ENCODE peak calls at places on chromosomes 5 and 9, in four cellular contexts. E is HEK293T, A is GM12878, Q is HepG2. K is an unnamed sample.

GRCh38 chr5:167950126-167950721 is 341.2 kb upstream of the WWC1 start:
- DNase-seq in E (no peak), A (no peak), Q (no peak), K (no peak)

GRCh38 chr9:83062011-83062652 is 810 bp downstream of the RASEF start:
- DNase-seq in E (peak; percentile 59), A (no peak), Q (no peak), K (no peak)

GRCh38 chr5:168865973-168866372 is 286.8 kb upstream of the PANK3 start:
- DNase-seq in E (peak; percentile 43), A (no peak), Q (no peak), K (no peak)

GRCh38 chr5:98827161-98827560 is 53.7 kb downstream of the RGMB start:
- DNase-seq in E (peak; percentile 39), A (no peak), Q (peak; percentile 32), K (peak; percentile 35)

GRCh38 chr5:98497391-98497790 is 276.1 kb upstream of the RGMB start:
- DNase-seq in E (no peak), A (no peak), Q (no peak), K (no peak)

GRCh38 chr5:158268286-158268685 is 409.3 kb upstream of the CLINT1 start:
- DNase-seq in E (no peak), A (no peak), Q (no peak), K (no peak)

GRCh38 chr5:33195431-33196128 is 245.2 kb upstream of the TARS1 start:
- DNase-seq in E (no peak), A (no peak), Q (no peak), K (no peak)

GRCh38 chr9:73474625-73475024 is 323.0 kb downstream of the ANXA1 start:
- DNase-seq in E (no peak), A (no peak), Q (no peak), K (no peak)

DNA sequence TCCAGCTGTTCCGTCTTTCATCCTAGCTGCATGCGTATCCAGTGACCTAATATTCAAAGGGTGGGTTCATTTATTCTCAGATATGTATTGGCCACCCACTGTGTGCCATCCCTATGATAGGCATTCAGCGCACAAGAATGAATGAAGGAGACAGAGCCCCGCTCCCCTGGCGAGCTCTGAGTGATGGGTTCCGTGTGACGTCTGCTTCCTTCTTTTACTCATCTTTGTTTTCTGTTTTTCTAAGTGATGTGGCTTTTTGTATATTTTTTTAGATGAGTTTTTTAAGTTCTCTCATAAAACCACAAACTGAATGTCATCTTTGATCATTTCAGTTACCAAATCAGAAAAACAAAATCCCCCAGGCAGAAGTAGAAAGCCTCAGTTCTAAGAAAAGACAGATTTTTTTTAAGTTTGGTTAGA is 168.3 kb upstream of the OTULINL start:
- DNase-seq in E (no peak), A (no peak), Q (no peak), K (no peak)
- TF ChIP-seq TARDBP in E (no peak), A (no peak), Q (no peak), K (no peak)

GRCh38 chr5:53448851-53449250 is 31.6 kb upstream of the FST start:
- DNase-seq in E (no peak), A (no peak), Q (no peak), K (no peak)
- TF ChIP-seq TARDBP in E (no peak), A (no peak), Q (no peak), K (no peak)

GRCh38 chr5:82730862-82731261 is 346.3 kb downstream of the TMEM167A start:
- DNase-seq in E (no peak), A (no peak), Q (peak; percentile 19), K (no peak)
- TF ChIP-seq TARDBP in E (no peak), A (no peak), Q (no peak), K (no peak)

DNA sequence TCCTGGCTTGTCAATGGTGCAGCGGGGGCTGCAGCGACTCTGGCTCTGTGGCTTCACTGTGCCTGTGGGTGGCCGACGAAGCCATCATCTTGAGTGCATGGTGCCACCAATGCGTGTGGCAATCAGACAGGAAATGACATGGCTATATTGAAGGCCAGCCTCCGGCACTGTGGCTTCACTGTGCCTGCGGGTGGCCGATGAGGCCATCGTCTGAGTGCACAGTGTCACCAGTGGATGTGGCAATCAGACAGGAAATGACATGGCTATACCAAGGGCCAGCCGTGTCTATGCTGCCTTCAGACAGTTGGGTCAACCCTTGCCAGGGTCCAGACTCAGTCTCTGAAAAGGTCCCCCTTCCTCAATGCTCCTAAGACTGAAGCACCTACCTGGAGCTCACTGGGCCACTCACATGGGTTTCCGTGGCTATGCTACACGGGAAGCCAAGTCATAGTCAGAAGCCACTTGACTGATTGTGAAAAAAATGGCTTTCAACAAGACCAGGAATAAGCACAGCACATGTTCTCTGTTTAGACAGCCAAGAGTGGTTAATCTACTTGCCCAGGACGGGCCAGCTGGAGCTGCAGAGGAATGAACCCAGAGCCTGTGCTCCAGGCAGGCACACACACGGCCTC is 67.5 kb upstream of the S1PR3 start:
- DNase-seq in E (no peak), A (no peak), Q (no peak), K (no peak)
- TF ChIP-seq TARDBP in E (no peak), A (no peak), Q (no peak), K (no peak)

DNA sequence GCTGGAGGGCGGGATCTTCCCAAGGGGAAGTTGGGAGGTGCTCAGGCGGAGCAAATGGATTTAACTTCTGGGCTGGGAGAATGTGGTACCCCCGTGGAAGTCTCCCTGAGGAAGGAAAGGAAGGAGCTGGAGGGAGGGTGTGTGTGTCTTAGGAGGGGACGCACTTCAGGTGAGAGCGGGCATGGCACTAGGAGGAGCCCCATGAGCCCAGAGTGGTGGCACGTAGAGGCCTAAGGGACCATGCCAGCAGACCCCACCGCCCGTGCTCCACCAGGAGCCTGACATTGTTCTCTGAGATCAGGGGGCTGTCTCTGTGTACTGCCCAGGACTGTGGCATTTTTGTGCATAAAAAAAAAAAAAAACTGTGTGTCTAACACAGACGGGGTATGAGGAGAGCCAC is 18.6 kb upstream of the AHRR start:
- DNase-seq in E (no peak), A (no peak), Q (no peak), K (no peak)
- TF ChIP-seq TARDBP in E (no peak), A (no peak), Q (no peak), K (no peak)

K was measured in K562.